ENCODE peak calls at places on chromosomes 1 and 21, in six cellular contexts. One of them, this sample, is unnamed.

GRCh38 chr1:185574139-185574835 is 159.9 kb upstream of the HMCN1 start:
- DNase-seq in adrenal gland: no peak
- DNase-seq in esophagus squamous epithelium: no peak
- DNase-seq in uterus: no peak
- DNase-seq in stomach: no peak
- DNase-seq in heart left ventricle: no peak
- DNase-seq in this sample: no peak

GRCh38 chr1:17195731-17196130 is 9.2 kb upstream of the PADI1 start:
- DNase-seq in heart left ventricle: no peak
- DNase-seq in uterus: no peak
- DNase-seq in stomach: no peak
- DNase-seq in adrenal gland: peak; percentile 15
- DNase-seq in esophagus squamous epithelium: no peak
- DNase-seq in this sample: no peak

GRCh38 chr1:159197767-159198557 is 6.7 kb upstream of the ACKR1 start:
- DNase-seq in uterus: peak; percentile 48
- DNase-seq in stomach: peak; percentile 69
- DNase-seq in heart left ventricle: peak; percentile 48
- DNase-seq in esophagus squamous epithelium: no peak
- DNase-seq in adrenal gland: peak; percentile 94
- DNase-seq in this sample: peak; percentile 61

GRCh38 chr1:181531441-181531840 is 48.1 kb downstream of the CACNA1E start:
- DNase-seq in heart left ventricle: no peak
- DNase-seq in uterus: no peak
- DNase-seq in adrenal gland: no peak
- DNase-seq in stomach: no peak
- DNase-seq in esophagus squamous epithelium: no peak
- DNase-seq in this sample: no peak

GRCh38 chr1:199742547-199742946 is 285.0 kb upstream of the NR5A2 start:
- DNase-seq in stomach: no peak
- DNase-seq in heart left ventricle: no peak
- DNase-seq in adrenal gland: no peak
- DNase-seq in uterus: no peak
- DNase-seq in esophagus squamous epithelium: no peak
- DNase-seq in this sample: no peak

GRCh38 chr1:102191723-102192122 is 195.0 kb upstream of the OLFM3 start:
- DNase-seq in esophagus squamous epithelium: no peak
- DNase-seq in stomach: no peak
- DNase-seq in adrenal gland: peak; percentile 54
- DNase-seq in uterus: no peak
- DNase-seq in heart left ventricle: no peak
- DNase-seq in this sample: no peak

GRCh38 chr1:25997759-25998074 is at the start of gene PAFAH2:
- DNase-seq in adrenal gland: no peak
- DNase-seq in esophagus squamous epithelium: no peak
- DNase-seq in heart left ventricle: no peak
- DNase-seq in uterus: no peak
- DNase-seq in stomach: no peak
- DNase-seq in this sample: no peak

GRCh38 chr21:21971384-21971783 is 973.2 kb downstream of the NCAM2 start:
- DNase-seq in stomach: no peak
- DNase-seq in adrenal gland: no peak
- DNase-seq in esophagus squamous epithelium: no peak
- DNase-seq in heart left ventricle: no peak
- DNase-seq in uterus: no peak
- DNase-seq in this sample: no peak

GRCh38 chr1:223425550-223425949 is 32.3 kb downstream of the CCDC185 start:
- DNase-seq in heart left ventricle: no peak
- DNase-seq in adrenal gland: no peak
- DNase-seq in stomach: no peak
- DNase-seq in uterus: no peak
- DNase-seq in esophagus squamous epithelium: no peak
- DNase-seq in this sample: no peak

GRCh38 chr1:168338589-168339503 is 58.2 kb downstream of the TBX19 start:
- DNase-seq in adrenal gland: no peak
- DNase-seq in stomach: no peak
- DNase-seq in heart left ventricle: no peak
- DNase-seq in esophagus squamous epithelium: no peak
- DNase-seq in uterus: no peak
- DNase-seq in this sample: no peak

GRCh38 chr1:185393205-185393604 is 76.2 kb upstream of the IVNS1ABP start:
- DNase-seq in stomach: no peak
- DNase-seq in esophagus squamous epithelium: no peak
- DNase-seq in uterus: no peak
- DNase-seq in heart left ventricle: no peak
- DNase-seq in adrenal gland: no peak
- DNase-seq in this sample: no peak

GRCh38 chr1:97593192-97593591 is 327.6 kb downstream of the DPYD start:
- DNase-seq in stomach: no peak
- DNase-seq in heart left ventricle: no peak
- DNase-seq in uterus: no peak
- DNase-seq in adrenal gland: no peak
- DNase-seq in esophagus squamous epithelium: no peak
- DNase-seq in this sample: no peak

GRCh38 chr1:225777058-225777582 is 506 bp upstream of the SRP9 start:
- DNase-seq in uterus: no peak
- DNase-seq in heart left ventricle: no peak
- DNase-seq in adrenal gland: no peak
- DNase-seq in esophagus squamous epithelium: no peak
- DNase-seq in stomach: no peak
- DNase-seq in this sample: no peak

GRCh38 chr21:33455858-33456446 is 23.8 kb downstream of the TMEM50B start:
- DNase-seq in adrenal gland: no peak
- DNase-seq in esophagus squamous epithelium: no peak
- DNase-seq in uterus: no peak
- DNase-seq in heart left ventricle: no peak
- DNase-seq in stomach: no peak
- DNase-seq in this sample: no peak

GRCh38 chr1:215402147-215402546 is 165.0 kb upstream of the KCTD3 start:
- DNase-seq in esophagus squamous epithelium: no peak
- DNase-seq in adrenal gland: no peak
- DNase-seq in uterus: no peak
- DNase-seq in heart left ventricle: no peak
- DNase-seq in stomach: no peak
- DNase-seq in this sample: no peak

GRCh38 chr1:50271968-50272578 is 151.2 kb downstream of the DMRTA2 start:
- DNase-seq in heart left ventricle: no peak
- DNase-seq in adrenal gland: peak; percentile 77
- DNase-seq in stomach: peak; percentile 29
- DNase-seq in uterus: no peak
- DNase-seq in esophagus squamous epithelium: no peak
- DNase-seq in this sample: no peak

GRCh38 chr1:111571987-111572386 is 47.6 kb upstream of the RAP1A start:
- DNase-seq in heart left ventricle: no peak
- DNase-seq in uterus: no peak
- DNase-seq in esophagus squamous epithelium: no peak
- DNase-seq in adrenal gland: peak; percentile 67
- DNase-seq in stomach: no peak
- DNase-seq in this sample: no peak

GRCh38 chr1:228937351-228937750 is 202.1 kb downstream of the RHOU start:
- DNase-seq in heart left ventricle: no peak
- DNase-seq in esophagus squamous epithelium: no peak
- DNase-seq in adrenal gland: no peak
- DNase-seq in uterus: no peak
- DNase-seq in stomach: no peak
- DNase-seq in this sample: no peak

GRCh38 chr1:166868639-166869038 is 7.4 kb downstream of the TADA1 start:
- DNase-seq in uterus: no peak
- DNase-seq in esophagus squamous epithelium: no peak
- DNase-seq in heart left ventricle: no peak
- DNase-seq in adrenal gland: no peak
- DNase-seq in stomach: no peak
- DNase-seq in this sample: no peak
- H3K36me3 ChIP-seq in uterus: no peaks in the 10 kb centered on the region
- H3K36me3 ChIP-seq in esophagus squamous epithelium: no peaks in the 10 kb centered on the region
- H3K36me3 ChIP-seq in heart left ventricle: peaks cover 48% of the 10 kb centered on the region
- H3K36me3 ChIP-seq in adrenal gland: no peaks in the 10 kb centered on the region
- H3K36me3 ChIP-seq in stomach: no peaks in the 10 kb centered on the region
- H3K36me3 ChIP-seq in this sample: no peaks in the 10 kb centered on the region

GRCh38 chr1:100076744-100077143 is 56.0 kb downstream of the SASS6 start:
- DNase-seq in esophagus squamous epithelium: no peak
- DNase-seq in adrenal gland: no peak
- DNase-seq in uterus: no peak
- DNase-seq in stomach: no peak
- DNase-seq in heart left ventricle: no peak
- DNase-seq in this sample: no peak

GRCh38 chr1:100077525-100077924 is 55.2 kb downstream of the SASS6 start:
- DNase-seq in stomach: no peak
- DNase-seq in esophagus squamous epithelium: no peak
- DNase-seq in uterus: no peak
- DNase-seq in heart left ventricle: no peak
- DNase-seq in adrenal gland: no peak
- DNase-seq in this sample: no peak

GRCh38 chr1:100075773-100076172 is 57.0 kb downstream of the SASS6 start:
- DNase-seq in adrenal gland: no peak
- DNase-seq in uterus: no peak
- DNase-seq in esophagus squamous epithelium: no peak
- DNase-seq in heart left ventricle: no peak
- DNase-seq in stomach: no peak
- DNase-seq in this sample: no peak

GRCh38 chr1:100074604-100075395 is 57.9 kb downstream of the SASS6 start:
- DNase-seq in heart left ventricle: no peak
- DNase-seq in adrenal gland: no peak
- DNase-seq in stomach: no peak
- DNase-seq in uterus: no peak
- DNase-seq in esophagus squamous epithelium: no peak
- DNase-seq in this sample: no peak

DNA sequence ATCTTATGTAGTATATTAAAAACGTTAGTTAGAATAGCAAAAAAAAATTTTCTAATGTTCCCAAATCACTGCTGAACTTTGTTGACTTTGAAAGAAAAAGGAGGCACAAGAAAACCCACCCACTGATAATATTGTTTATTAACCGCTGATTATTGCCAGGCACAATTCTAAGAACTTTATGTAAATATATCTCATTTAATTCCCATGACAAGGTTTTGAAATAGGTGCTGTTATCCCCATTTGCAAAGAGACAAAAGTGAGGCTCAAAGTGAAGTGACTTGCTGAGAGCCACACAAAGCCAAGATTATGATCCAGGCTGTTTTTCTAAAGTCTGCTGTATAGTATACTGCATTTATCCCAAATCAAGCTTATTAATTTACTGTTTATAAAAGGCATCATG is 56.4 kb downstream of the SASS6 start:
- DNase-seq in adrenal gland: no peak
- DNase-seq in stomach: no peak
- DNase-seq in esophagus squamous epithelium: no peak
- DNase-seq in uterus: no peak
- DNase-seq in heart left ventricle: no peak
- DNase-seq in this sample: no peak
- H3K4me3 ChIP-seq in adrenal gland: no peak overlapping the region
- H3K4me3 ChIP-seq in stomach: no peak overlapping the region
- H3K4me3 ChIP-seq in esophagus squamous epithelium: no peak overlapping the region
- H3K4me3 ChIP-seq in uterus: no peak overlapping the region
- H3K4me3 ChIP-seq in heart left ventricle: no peak overlapping the region
- H3K4me3 ChIP-seq in this sample: no peak overlapping the region

GRCh38 chr1:84892657-84893618 is at the start of gene LPAR3:
- DNase-seq in adrenal gland: no peak
- DNase-seq in esophagus squamous epithelium: no peak
- DNase-seq in heart left ventricle: peak; percentile 28
- DNase-seq in uterus: no peak
- DNase-seq in stomach: no peak
- DNase-seq in this sample: no peak
- TF ChIP-seq POLR2A in adrenal gland: no peak
- TF ChIP-seq POLR2A in esophagus squamous epithelium: peak; percentile 45
- TF ChIP-seq POLR2A in heart left ventricle: no peak
- TF ChIP-seq POLR2A in uterus: peak; percentile 19
- TF ChIP-seq POLR2A in stomach: no peak
- TF ChIP-seq POLR2A in this sample: no peak

DNA sequence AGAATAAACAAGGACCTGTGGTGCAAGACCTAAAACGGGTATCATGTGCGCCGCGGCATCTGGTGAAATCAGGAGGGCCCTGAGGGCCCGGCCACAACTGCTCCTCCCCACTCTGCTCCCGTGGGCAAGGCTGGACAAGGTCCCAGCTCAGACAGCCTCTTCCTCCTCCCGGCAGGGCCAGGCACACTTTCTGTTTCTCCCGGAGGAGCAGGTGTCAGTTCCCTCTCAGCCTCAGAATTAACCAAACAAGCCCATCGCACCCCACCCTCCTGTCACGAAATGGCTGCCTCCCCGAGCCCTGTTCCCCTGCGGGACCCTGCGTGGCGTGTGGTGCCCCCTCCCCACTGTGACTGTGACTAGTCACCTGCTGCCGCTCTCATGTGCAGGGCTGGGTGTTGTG is 15.2 kb downstream of the PTTG1IP start:
- DNase-seq in adrenal gland: no peak
- DNase-seq in uterus: no peak
- DNase-seq in heart left ventricle: no peak
- DNase-seq in esophagus squamous epithelium: no peak
- DNase-seq in stomach: no peak
- DNase-seq in this sample: no peak
- H3K36me3 ChIP-seq in adrenal gland: no peaks in the 10 kb centered on the region
- H3K36me3 ChIP-seq in uterus: no peaks in the 10 kb centered on the region
- H3K36me3 ChIP-seq in heart left ventricle: peaks cover 87% of the 10 kb centered on the region
- H3K36me3 ChIP-seq in esophagus squamous epithelium: peaks cover 21% of the 10 kb centered on the region
- H3K36me3 ChIP-seq in stomach: peaks cover 58% of the 10 kb centered on the region
- H3K36me3 ChIP-seq in this sample: peaks cover 7% of the 10 kb centered on the region

DNA sequence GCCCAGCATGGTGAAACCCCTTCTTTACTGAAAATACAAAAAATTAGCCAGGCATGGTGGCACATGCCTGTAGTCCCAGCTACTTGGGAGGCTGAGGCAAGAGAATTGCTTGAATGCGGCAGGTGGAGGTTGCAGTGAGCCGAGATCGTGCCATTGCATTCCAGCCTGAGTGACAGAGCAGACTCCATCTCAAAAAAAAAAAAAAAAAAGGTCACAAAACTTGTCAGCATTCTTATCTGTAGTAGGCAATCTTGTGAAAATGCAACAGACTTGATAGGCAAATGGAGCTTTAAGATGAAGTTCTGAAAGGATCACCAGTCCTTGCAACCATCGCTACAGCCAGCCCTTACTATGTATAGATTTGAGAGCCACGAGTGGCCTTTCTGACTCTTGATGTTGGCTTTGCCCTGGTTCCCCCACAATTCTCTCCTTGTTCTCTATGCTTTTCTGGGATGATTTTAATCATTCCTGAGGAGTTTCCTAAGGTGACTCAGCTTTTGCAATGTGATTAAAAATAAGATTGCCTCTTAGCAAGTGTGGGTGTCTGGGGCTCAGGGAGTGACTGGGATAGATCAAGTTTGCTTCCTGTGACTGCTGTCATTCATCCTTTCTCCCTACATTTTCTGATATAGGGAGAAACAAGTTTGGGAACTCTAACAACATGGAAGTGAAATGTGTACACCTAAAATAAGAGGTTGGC is 7.1 kb upstream of the MAP1LC3C start:
- DNase-seq in esophagus squamous epithelium: no peak
- DNase-seq in adrenal gland: no peak
- DNase-seq in uterus: no peak
- DNase-seq in stomach: no peak
- DNase-seq in heart left ventricle: no peak
- DNase-seq in this sample: no peak
- H3K4me3 ChIP-seq in esophagus squamous epithelium: no peak overlapping the region
- H3K4me3 ChIP-seq in adrenal gland: no peak overlapping the region
- H3K4me3 ChIP-seq in uterus: no peak overlapping the region
- H3K4me3 ChIP-seq in stomach: no peak overlapping the region
- H3K4me3 ChIP-seq in heart left ventricle: no peak overlapping the region
- H3K4me3 ChIP-seq in this sample: no peak overlapping the region

GRCh38 chr1:202046227-202046626 is 35.8 kb downstream of the ELF3 start:
- DNase-seq in heart left ventricle: no peak
- DNase-seq in esophagus squamous epithelium: no peak
- DNase-seq in uterus: no peak
- DNase-seq in adrenal gland: no peak
- DNase-seq in stomach: peak; percentile 97
- DNase-seq in this sample: peak; percentile 95
- TF ChIP-seq POLR2A in heart left ventricle: no peak
- TF ChIP-seq POLR2A in esophagus squamous epithelium: no peak
- TF ChIP-seq POLR2A in uterus: no peak
- TF ChIP-seq POLR2A in adrenal gland: no peak
- TF ChIP-seq POLR2A in stomach: no peak
- TF ChIP-seq POLR2A in this sample: no peak